ENCODE peak calls at places on chromosomes 1 and 21, in four cellular contexts. J is ELR, C is thyroid gland, O is T-helper 9 cell. Y is an unnamed sample.

GRCh38 chr1:159122005-159122621 is 45.5 kb upstream of the AIM2 start:
- DNase-seq in J (peak; percentile 74), C (no peak), O (no peak), Y (no peak)

GRCh38 chr1:170910273-170910672 is 25.1 kb upstream of the MROH9 start:
- DNase-seq in J (peak; percentile 72), C (no peak), O (no peak), Y (no peak)

GRCh38 chr1:26318338-26319064 is 743 bp downstream of the CD52 start:
- DNase-seq in J (no peak), C (no peak), O (no peak), Y (no peak)

GRCh38 chr1:182413486-182413885 is 13.0 kb upstream of the TEDDM1 start:
- DNase-seq in J (no peak), C (no peak), O (no peak), Y (no peak)

GRCh38 chr21:38813554-38813953 is 7.8 kb downstream of the ETS2 start:
- DNase-seq in J (no peak), C (no peak), O (no peak), Y (no peak)

GRCh38 chr1:207470927-207471326 is 16.8 kb downstream of the CR2 start:
- DNase-seq in J (no peak), C (no peak), O (no peak), Y (no peak)

GRCh38 chr1:119288751-119289150 is 79.8 kb upstream of the HAO2 start:
- DNase-seq in J (peak; percentile 29), C (no peak), O (no peak), Y (no peak)

GRCh38 chr1:159171254-159171687 is at the start of gene CADM3:
- DNase-seq in J (no peak), C (no peak), O (no peak), Y (no peak)

GRCh38 chr1:20302093-20302471 is 11.4 kb downstream of the VWA5B1 start:
- DNase-seq in J (peak; percentile 13), C (no peak), O (no peak), Y (no peak)

GRCh38 chr1:21647431-21648373 is 21.5 kb downstream of the RAP1GAP start:
- DNase-seq in J (peak; percentile 78), C (peak; percentile 51), O (no peak), Y (no peak)

GRCh38 chr1:15994590-15995351 is 9.3 kb upstream of the SRARP start:
- DNase-seq in J (peak; percentile 73), C (peak; percentile 52), O (peak; percentile 28), Y (no peak)

GRCh38 chr1:35577071-35577998 is 4.2 kb downstream of the TFAP2E start:
- DNase-seq in J (no peak), C (peak; percentile 37), O (peak; percentile 40), Y (peak; percentile 53)

GRCh38 chr1:14815175-14815882 is 216.8 kb downstream of the KAZN start:
- DNase-seq in J (no peak), C (peak; percentile 79), O (no peak), Y (no peak)

GRCh38 chr1:47875831-47876586 is 121.2 kb downstream of the TRABD2B start:
- DNase-seq in J (no peak), C (peak; percentile 62), O (no peak), Y (no peak)

GRCh38 chr1:53582211-53583020 is 123.2 kb downstream of the DMRTB1 start:
- DNase-seq in J (no peak), C (no peak), O (no peak), Y (no peak)

GRCh38 chr1:67355745-67356424 is 48.2 kb downstream of the IL12RB2 start:
- DNase-seq in J (peak; percentile 43), C (no peak), O (no peak), Y (no peak)

GRCh38 chr21:37208056-37208705 is 59.0 kb downstream of the VPS26C start:
- DNase-seq in J (no peak), C (peak; percentile 76), O (no peak), Y (no peak)

Y was measured in effector memory CD4-positive, alpha-beta T cell.